ENCODE peak calls at places on chromosome 6, in four cellular contexts. P is activated T-cell treated with anti-CD3 and anti-CD28 coated beads for 24 hours; U is stimulated activated CD8-positive, alpha-beta memory T cell treated with anti-CD3 and anti-CD28 coated beads, Interleukin-15, amount 100 ng/mL, for 1 hour; Z is CD8-positive, alpha-beta T cell. E is an unnamed sample.

GRCh38 chr6:137927777-137928218 is 60.7 kb downstream of the TNFAIP3 start:
- DNase-seq in P (peak), U (peak), Z (peak), E (peak)

GRCh38 chr6:45665859-45666258 is 288.1 kb upstream of the SUPT3H start:
- DNase-seq in U (no peak), Z (no peak), P (no peak), E (no peak)

GRCh38 chr6:33949877-33950831 is 146.4 kb upstream of the MLN start:
- DNase-seq in P (no peak), U (no peak), Z (no peak), E (no peak)

GRCh38 chr6:11994875-11995461 is 17.1 kb upstream of the HIVEP1 start:
- DNase-seq in P (no peak), Z (no peak), U (no peak), E (no peak)

GRCh38 chr6:169918239-169918953 is 167.0 kb downstream of the ERMARD start:
- DNase-seq in Z (no peak), P (no peak), U (no peak), E (no peak)

GRCh38 chr6:21998539-21998938 is 298.3 kb downstream of the PRL start:
- DNase-seq in U (no peak), Z (no peak), P (no peak), E (no peak)

GRCh38 chr6:21317634-21318033 is 275.9 kb upstream of the SOX4 start:
- DNase-seq in P (no peak), Z (no peak), U (no peak), E (no peak)

GRCh38 chr6:167568407-167569024 is 243.6 kb downstream of the TTLL2 start:
- DNase-seq in Z (no peak), P (no peak), U (no peak), E (no peak)

GRCh38 chr6:21026576-21027273 is 492.5 kb downstream of the CDKAL1 start:
- DNase-seq in Z (no peak), U (no peak), P (no peak), E (peak)

GRCh38 chr6:79077680-79078056 is 386 bp downstream of the PHIP start:
- DNase-seq in U (no peak), Z (peak), P (no peak), E (no peak)

GRCh38 chr6:37705239-37706051 is 7.8 kb upstream of the MDGA1 start:
- DNase-seq in Z (peak), U (no peak), P (peak), E (peak)

GRCh38 chr6:14228571-14228970 is 111.0 kb downstream of the CD83 start:
- DNase-seq in U (no peak), P (peak), Z (peak), E (peak)

GRCh38 chr6:41022294-41022693 is 16.7 kb downstream of the UNC5CL start:
- DNase-seq in U (no peak), Z (no peak), P (no peak), E (peak)

E was measured in EL.